ENCODE peak calls at places on chromosomes 3 and 15, in five cellular contexts. I is AG20443, Y is substantia nigra, K is H54, W is mucosa of descending colon. M is an unnamed sample.

GRCh38 chr3:123706871-123707270 is 122.0 kb upstream of the HACD2 start:
- DNase-seq in I (no peak), Y (no peak), K (no peak), W (no peak), M (no peak)

GRCh38 chr15:69951511-69952209 is 146.1 kb downstream of the TLE3 start:
- DNase-seq in I (no peak), Y (no peak), K (no peak), W (no peak), M (no peak)

GRCh38 chr3:40623567-40623966 is 98.8 kb downstream of the ZNF621 start:
- DNase-seq in I (no peak), Y (no peak), K (no peak), W (peak; percentile 41), M (peak; percentile 89)

GRCh38 chr3:175222356-175222755 is 363.2 kb downstream of the NAALADL2 start:
- DNase-seq in I (no peak), Y (no peak), K (no peak), W (no peak), M (no peak)

GRCh38 chr15:90099072-90099867 is 3.0 kb downstream of the IDH2 start:
- DNase-seq in I (no peak), Y (no peak), K (no peak), W (no peak), M (no peak)

GRCh38 chr3:71658131-71658530 is 67.1 kb downstream of the EIF4E3 start:
- DNase-seq in I (no peak), Y (no peak), K (peak; percentile 51), W (peak; percentile 27), M (peak; percentile 37)

GRCh38 chr3:194339836-194340235 is 11.3 kb downstream of the CPN2 start:
- DNase-seq in I (no peak), Y (no peak), K (no peak), W (no peak), M (no peak)

GRCh38 chr15:58632789-58633188 is 116.7 kb downstream of the ADAM10 start:
- DNase-seq in I (no peak), Y (no peak), K (no peak), W (no peak), M (no peak)

GRCh38 chr3:165439765-165440164 is 243.6 kb upstream of the SLITRK3 start:
- DNase-seq in I (no peak), Y (no peak), K (no peak), W (no peak), M (no peak)

GRCh38 chr3:107690522-107691138 is 167.9 kb downstream of the BBX start:
- DNase-seq in I (peak; percentile 43), Y (no peak), K (no peak), W (peak; percentile 52), M (peak; percentile 58)

GRCh38 chr3:150905339-150905738 is at the start of gene MINDY4B:
- DNase-seq in I (no peak), Y (no peak), K (no peak), W (no peak), M (no peak)

GRCh38 chr3:154294016-154294415 is 30.3 kb downstream of the DHX36 start:
- DNase-seq in I (no peak), Y (no peak), K (no peak), W (no peak), M (peak; percentile 6)

GRCh38 chr15:52527898-52528464 is 699 bp downstream of the MYO5A start:
- DNase-seq in I (peak; percentile 37), Y (no peak), K (peak; percentile 41), W (peak; percentile 27), M (peak; percentile 43)

GRCh38 chr3:23086366-23086765 is 116.8 kb upstream of the UBE2E2 start:
- DNase-seq in I (no peak), Y (no peak), K (no peak), W (no peak), M (peak; percentile 18)

GRCh38 chr15:73617910-73618309 is 15.3 kb downstream of the NPTN start:
- DNase-seq in I (no peak), Y (no peak), K (no peak), W (no peak), M (no peak)

GRCh38 chr3:48503406-48504050 is 446 bp downstream of the SHISA5 start:
- DNase-seq in I (peak; percentile 76), Y (no peak), K (peak; percentile 57), W (peak; percentile 37), M (no peak)